ENCODE peak calls at places on chromosome 14, in ten cellular contexts. M, N, B, R, H, S, I, E, A and T are unnamed samples. For H3K4me1, the result is how much of the 10 kb centered on the place peaks cover.

GRCh38 chr14:52266179-52266578 is 1.3 kb upstream of the PTGDR start:
- DNase-seq in M (peak), N (no peak), B (peak), R (peak), H (no peak), S (no peak), I (no peak), E (no peak), A (no peak), T (no peak)

GRCh38 chr14:71467419-71467818 is 464.8 kb upstream of the RGS6 start:
- DNase-seq in M (no peak), N (no peak), B (peak), R (no peak), H (no peak), S (no peak), I (no peak), E (no peak), A (no peak), T (peak)

GRCh38 chr14:90517431-90517841 is 120.6 kb downstream of the CALM1 start:
- DNase-seq in M (no peak), N (no peak), B (no peak), R (no peak), H (no peak), S (no peak), I (no peak), E (no peak), A (no peak), T (no peak)

GRCh38 chr14:65927871-65928270 is 515.3 kb downstream of the FUT8 start:
- DNase-seq in M (no peak), N (no peak), B (no peak), R (no peak), H (no peak), S (peak), I (no peak), E (peak), A (no peak), T (no peak)

GRCh38 chr14:77303417-77304156 is 17.1 kb downstream of the POMT2 start:
- DNase-seq in M (no peak), N (peak), B (peak), R (no peak), H (no peak), S (no peak), I (no peak), E (peak), A (no peak), T (peak)

GRCh38 chr14:56494167-56494566 is 85.4 kb upstream of the TMEM260 start:
- DNase-seq in M (peak), N (no peak), B (no peak), R (no peak), H (no peak), S (no peak), I (no peak), E (no peak), A (no peak), T (no peak)

GRCh38 chr14:101475468-101476257 is 85.6 kb upstream of the DIO3 start:
- DNase-seq in M (no peak), N (no peak), B (peak), R (peak), H (no peak), S (no peak), I (no peak), E (peak), A (no peak), T (no peak)

GRCh38 chr14:90405755-90406154 is 8.9 kb downstream of the CALM1 start:
- DNase-seq in M (no peak), N (no peak), B (no peak), R (no peak), H (no peak), S (no peak), I (no peak), E (no peak), A (no peak), T (peak)

GRCh38 chr14:74586681-74587362 is 25.2 kb downstream of the LTBP2 start:
- DNase-seq in M (peak), N (no peak), B (no peak), R (no peak), H (no peak), S (no peak), I (no peak), E (no peak), A (no peak), T (no peak)

GRCh38 chr14:104576607-104577332 is 2.8 kb upstream of the C14orf180 start:
- DNase-seq in M (no peak), N (no peak), B (no peak), R (no peak), H (no peak), S (no peak), I (no peak), E (no peak), A (no peak), T (no peak)

GRCh38 chr14:90760591-90761316 is 55.5 kb downstream of the TTC7B start:
- DNase-seq in M (no peak), N (no peak), B (peak), R (no peak), H (peak), S (no peak), I (peak), E (no peak), A (no peak), T (peak)

GRCh38 chr14:32986791-32987545 is 48.3 kb downstream of the NPAS3 start:
- DNase-seq in M (peak), N (peak), B (peak), R (no peak), H (no peak), S (no peak), I (no peak), E (no peak), A (peak), T (peak)

GRCh38 chr14:104827173-104828055 is 26.5 kb downstream of the ZBTB42 start:
- DNase-seq in M (peak), N (no peak), B (peak), R (no peak), H (peak), S (peak), I (peak), E (peak), A (no peak), T (peak)

GRCh38 chr14:30464481-30464880 is 94.5 kb upstream of the G2E3 start:
- DNase-seq in M (no peak), N (no peak), B (no peak), R (no peak), H (no peak), S (no peak), I (no peak), E (no peak), A (no peak), T (no peak)

GRCh38 chr14:101192661-101193000 is 289.1 kb upstream of the RTL1 start:
- DNase-seq in M (no peak), N (no peak), B (no peak), R (no peak), H (no peak), S (no peak), I (no peak), E (no peak), A (no peak), T (no peak)

GRCh38 chr14:99936056-99936455 is 129.2 kb upstream of the EVL start:
- DNase-seq in M (no peak), N (no peak), B (peak), R (no peak), H (no peak), S (no peak), I (no peak), E (no peak), A (no peak), T (no peak)

GRCh38 chr14:22003471-22003870 is 329.9 kb upstream of the OR4E1 start:
- DNase-seq in M (no peak), N (no peak), B (no peak), R (no peak), H (no peak), S (no peak), I (no peak), E (no peak), A (no peak), T (no peak)

GRCh38 chr14:101628975-101629374 is 67.7 kb downstream of the DIO3 start:
- DNase-seq in M (no peak), N (no peak), B (no peak), R (no peak), H (peak), S (no peak), I (no peak), E (no peak), A (no peak), T (no peak)

GRCh38 chr14:29274890-29275651 is 508.5 kb downstream of the FOXG1 start:
- DNase-seq in M (no peak), N (no peak), B (no peak), R (no peak), H (no peak), S (no peak), I (no peak), E (no peak), A (no peak), T (no peak)

GRCh38 chr14:106372870-106373657 is 846.7 kb downstream of the TMEM121 start:
- DNase-seq in M (peak), N (no peak), B (no peak), R (peak), H (peak), S (peak), I (peak), E (peak), A (peak), T (peak)

GRCh38 chr14:24798911-24799310 is 164.9 kb upstream of the GZMB start:
- DNase-seq in M (no peak), N (no peak), B (no peak), R (no peak), H (no peak), S (no peak), I (no peak), E (no peak), A (no peak), T (peak)

GRCh38 chr14:65069874-65070709 is 32.2 kb downstream of the MAX start:
- DNase-seq in M (no peak), N (peak), B (no peak), R (no peak), H (no peak), S (no peak), I (no peak), E (peak), A (no peak), T (no peak)

GRCh38 chr14:71586131-71586893 is 345.9 kb upstream of the RGS6 start:
- DNase-seq in M (no peak), N (peak), B (peak), R (peak), H (peak), S (no peak), I (no peak), E (no peak), A (no peak), T (peak)

GRCh38 chr14:79712302-79712950 is 498.9 kb downstream of the DIO2 start:
- DNase-seq in M (no peak), N (no peak), B (no peak), R (no peak), H (no peak), S (no peak), I (no peak), E (no peak), A (no peak), T (no peak)

GRCh38 chr14:100581228-100582145 is 5.7 kb downstream of the BEGAIN start:
- DNase-seq in M (peak), N (no peak), B (no peak), R (no peak), H (peak), S (no peak), I (no peak), E (no peak), A (peak), T (no peak)

GRCh38 chr14:88737245-88737644 is 55.5 kb downstream of the EML5 start:
- DNase-seq in M (no peak), N (no peak), B (no peak), R (no peak), H (no peak), S (no peak), I (no peak), E (no peak), A (no peak), T (no peak)

GRCh38 chr14:79668941-79669340 is 542.4 kb downstream of the DIO2 start:
- DNase-seq in M (no peak), N (no peak), B (no peak), R (no peak), H (no peak), S (no peak), I (no peak), E (no peak), A (no peak), T (no peak)

GRCh38 chr14:100056964-100057817 is 8.0 kb upstream of the EVL start:
- DNase-seq in M (no peak), N (no peak), B (no peak), R (no peak), H (no peak), S (peak), I (peak), E (no peak), A (no peak), T (peak)

GRCh38 chr14:30129795-30130194 is 202.1 kb upstream of the PRKD1 start:
- DNase-seq in M (no peak), N (no peak), B (peak), R (no peak), H (no peak), S (no peak), I (no peak), E (no peak), A (no peak), T (no peak)

GRCh38 chr14:99870617-99871016 is 77.4 kb downstream of the EML1 start:
- DNase-seq in M (no peak), N (no peak), B (no peak), R (no peak), H (no peak), S (no peak), I (no peak), E (no peak), A (no peak), T (no peak)

GRCh38 chr14:34502826-34503225 is 36.7 kb downstream of the EAPP start:
- DNase-seq in M (no peak), N (no peak), B (peak), R (no peak), H (no peak), S (no peak), I (no peak), E (no peak), A (no peak), T (peak)

DNA sequence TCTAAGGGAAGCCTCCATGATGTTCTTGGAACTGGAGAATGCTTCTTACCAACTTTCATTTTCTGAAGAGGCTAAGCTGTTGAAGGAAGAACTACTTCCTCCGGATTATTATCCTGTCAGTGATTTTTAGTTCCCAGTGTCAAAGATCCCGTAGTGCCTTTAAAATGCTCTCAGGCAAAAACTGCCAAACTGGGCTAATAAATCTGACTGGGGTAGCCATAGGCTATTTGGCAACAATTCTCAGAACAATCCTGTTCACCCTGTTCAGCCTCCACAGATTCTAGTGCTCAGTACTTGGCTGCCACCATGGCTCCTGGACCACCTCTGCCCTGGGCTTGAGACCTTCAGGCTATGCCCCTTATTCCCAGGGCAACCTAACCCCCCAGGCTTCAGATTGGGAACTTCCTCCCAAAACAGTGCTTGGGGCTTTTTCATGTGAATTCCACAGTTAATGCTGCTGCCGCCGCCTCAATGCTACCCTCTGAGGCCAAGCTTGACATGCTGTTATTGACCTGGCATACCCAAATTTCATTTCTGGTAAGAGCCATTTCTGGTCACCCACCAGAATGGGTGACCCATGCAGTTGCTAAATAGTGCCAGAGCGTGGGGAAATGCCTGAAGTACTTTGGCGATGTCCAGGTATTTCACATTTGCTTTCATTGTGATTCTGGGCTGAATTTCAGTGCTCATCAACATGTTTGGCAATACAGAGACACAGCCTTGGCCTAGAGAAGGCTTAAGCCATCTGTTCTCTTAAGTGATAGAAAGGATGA is 110.0 kb upstream of the ARHGAP5 start:
- DNase-seq in M (no peak), N (peak), B (peak), R (peak), H (no peak), S (no peak), I (no peak), E (no peak), A (no peak), T (no peak)
- H3K4me1 ChIP-seq in M (under half), N (under half), B (under half), R (under half), H (under half), S (under half), I (under half), E (under half), A (under half), T (under half)

DNA sequence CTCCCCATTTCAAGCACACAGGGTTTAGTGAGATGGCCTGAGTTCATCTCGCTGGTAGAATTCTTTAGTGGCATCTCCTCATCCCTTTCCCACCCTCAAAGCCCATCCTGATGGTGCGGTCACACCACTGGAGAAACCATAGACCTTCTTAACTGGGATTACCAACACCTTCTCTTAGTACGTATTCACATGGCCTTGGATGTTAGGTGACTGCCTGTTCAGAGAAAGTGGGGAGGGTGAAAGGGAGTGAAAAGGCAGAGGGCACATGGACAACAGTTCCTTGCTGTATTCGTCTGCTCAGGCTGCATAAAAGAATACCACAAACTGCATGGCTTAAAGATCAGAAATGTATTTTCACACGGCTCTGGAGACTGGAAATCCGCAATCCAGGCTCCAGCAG is 306.1 kb downstream of the ZFP36L1 start:
- DNase-seq in M (no peak), N (no peak), B (no peak), R (no peak), H (no peak), S (no peak), I (no peak), E (no peak), A (no peak), T (no peak)
- H3K4me1 ChIP-seq in M (under half), N (under half), B (under half), R (under half), H (under half), S (under half), I (under half), E (under half), A (under half), T (under half)

GRCh38 chr14:61724133-61724532 is 28.8 kb downstream of the HIF1A start:
- DNase-seq in M (no peak), N (no peak), B (no peak), R (no peak), H (no peak), S (no peak), I (no peak), E (no peak), A (no peak), T (no peak)
- H3K4me1 ChIP-seq in M (under half), N (under half), B (under half), R (under half), H (under half), S (under half), I (under half), E (under half), A (under half), T (under half)

DNA sequence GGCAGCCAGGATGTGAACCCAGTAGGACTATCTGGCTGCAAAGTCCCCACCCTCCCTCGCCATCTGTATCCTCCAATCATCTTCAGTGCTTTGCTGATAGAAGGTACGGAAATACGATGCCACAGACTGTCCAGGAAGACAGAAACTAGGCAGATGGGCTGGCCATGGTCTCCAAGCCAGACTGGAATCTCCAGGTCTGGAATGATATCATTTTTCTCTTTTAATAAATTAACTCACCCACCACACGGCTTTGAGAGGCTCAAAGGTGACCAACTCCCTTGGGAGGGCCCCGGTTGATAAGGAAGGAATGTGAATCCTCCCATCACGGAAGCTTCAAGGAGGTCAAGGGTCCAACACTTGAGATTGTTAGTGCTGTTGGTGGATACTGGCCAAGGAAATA is 16.3 kb upstream of the BDKRB1 start:
- DNase-seq in M (no peak), N (no peak), B (no peak), R (no peak), H (no peak), S (no peak), I (no peak), E (peak), A (no peak), T (no peak)
- H3K4me1 ChIP-seq in M (under half), N (under half), B (under half), R (under half), H (under half), S (under half), I (under half), E (under half), A (under half), T (under half)

GRCh38 chr14:68668028-68668427 is 124.8 kb downstream of the ZFP36L1 start:
- DNase-seq in M (no peak), N (no peak), B (no peak), R (no peak), H (no peak), S (no peak), I (no peak), E (no peak), A (no peak), T (no peak)

GRCh38 chr14:68667313-68667791 is 125.5 kb downstream of the ZFP36L1 start:
- DNase-seq in M (no peak), N (no peak), B (peak), R (no peak), H (no peak), S (no peak), I (no peak), E (no peak), A (no peak), T (no peak)

GRCh38 chr14:68666206-68666730 is 126.6 kb downstream of the ZFP36L1 start:
- DNase-seq in M (no peak), N (no peak), B (no peak), R (no peak), H (no peak), S (no peak), I (no peak), E (no peak), A (no peak), T (no peak)

GRCh38 chr14:68665792-68666195 is 127.1 kb downstream of the ZFP36L1 start:
- DNase-seq in M (no peak), N (no peak), B (no peak), R (no peak), H (no peak), S (no peak), I (no peak), E (no peak), A (no peak), T (no peak)

DNA sequence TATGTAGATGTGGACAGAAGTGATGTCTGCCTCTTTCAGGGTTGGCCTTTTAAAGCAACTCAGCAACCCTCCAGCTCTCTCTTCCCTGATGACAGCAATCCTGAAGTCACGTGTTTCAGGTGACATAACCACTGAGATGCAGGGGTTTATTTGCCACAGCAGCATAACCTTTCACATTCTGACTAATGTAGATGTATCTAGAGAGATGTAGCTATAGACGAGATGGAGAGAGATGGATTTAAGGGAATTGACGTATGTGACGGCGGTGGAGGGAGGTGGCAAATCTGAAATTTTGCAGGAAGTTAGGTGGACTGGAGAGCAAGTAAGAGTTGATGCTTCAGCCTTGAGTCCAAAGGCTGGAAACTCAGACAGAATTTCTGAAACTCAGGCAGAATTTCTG is 126.0 kb downstream of the ZFP36L1 start:
- DNase-seq in M (no peak), N (no peak), B (no peak), R (no peak), H (no peak), S (no peak), I (no peak), E (no peak), A (no peak), T (no peak)
- H3K4me1 ChIP-seq in M (half or more), N (under half), B (half or more), R (under half), H (under half), S (under half), I (under half), E (half or more), A (half or more), T (under half)